ENCODE peak calls at places on chromosome 21, in five cellular contexts. A, E, W, N and L are unnamed samples.

GRCh38 chr21:45020629-45021427 is 53.6 kb upstream of the ADARB1 start:
- DNase-seq in A (no peak), E (no peak), W (no peak), N (no peak), L (no peak)

GRCh38 chr21:32102426-32102825 is 176.4 kb downstream of the MIS18A start:
- DNase-seq in A (no peak), E (no peak), W (no peak), N (no peak), L (no peak)

GRCh38 chr21:38810826-38811164 is 5.1 kb downstream of the ETS2 start:
- DNase-seq in A (no peak), E (no peak), W (no peak), N (no peak), L (no peak)

GRCh38 chr21:44376606-44377005 is 23.2 kb downstream of the TRPM2 start:
- DNase-seq in A (no peak), E (no peak), W (no peak), N (no peak), L (no peak)

GRCh38 chr21:27622636-27623035 is 655.7 kb upstream of the ADAMTS5 start:
- DNase-seq in A (no peak), E (no peak), W (no peak), N (no peak), L (no peak)

GRCh38 chr21:42312626-42313104 is 2.5 kb downstream of the TFF3 start:
- DNase-seq in A (no peak), E (no peak), W (no peak), N (no peak), L (no peak)

GRCh38 chr21:21001591-21002100 is 3.4 kb downstream of the NCAM2 start:
- DNase-seq in A (no peak), E (no peak), W (no peak), N (no peak), L (no peak)

GRCh38 chr21:44532165-44532564 is 7.8 kb downstream of the KRTAP10-1 start:
- DNase-seq in A (no peak), E (no peak), W (no peak), N (no peak), L (no peak)

GRCh38 chr21:26405735-26406361 is 167.2 kb downstream of the CYYR1 start:
- DNase-seq in A (peak; percentile 31), E (peak; percentile 48), W (peak; percentile 91), N (no peak), L (peak; percentile 35)

GRCh38 chr21:30408782-30409494 is 13.1 kb downstream of the KRTAP13-1 start:
- DNase-seq in A (peak; percentile 89), E (peak; percentile 67), W (peak; percentile 97), N (no peak), L (peak; percentile 72)

GRCh38 chr21:44399151-44399954 is 45.9 kb downstream of the TRPM2 start:
- DNase-seq in A (no peak), E (no peak), W (no peak), N (no peak), L (no peak)

GRCh38 chr21:38847556-38847955 is 41.8 kb downstream of the ETS2 start:
- DNase-seq in A (no peak), E (peak; percentile 71), W (no peak), N (no peak), L (peak; percentile 62)

GRCh38 chr21:45224189-45224938 is 63.3 kb downstream of the POFUT2 start:
- DNase-seq in A (no peak), E (no peak), W (no peak), N (peak; percentile 56), L (no peak)

GRCh38 chr21:36045993-36046392 is 14.3 kb downstream of the SETD4 start:
- DNase-seq in A (no peak), E (no peak), W (no peak), N (no peak), L (no peak)

GRCh38 chr21:28104346-28104745 is 888.3 kb downstream of the LTN1 start:
- DNase-seq in A (no peak), E (no peak), W (no peak), N (no peak), L (no peak)

GRCh38 chr21:42426876-42427480 is 23.3 kb downstream of the UBASH3A start:
- DNase-seq in A (no peak), E (no peak), W (no peak), N (no peak), L (no peak)

GRCh38 chr21:23936991-23937390 is 1670.3 kb downstream of the MRPL39 start:
- DNase-seq in A (no peak), E (no peak), W (no peak), N (no peak), L (no peak)

GRCh38 chr21:33189237-33189636 is 40.5 kb upstream of the IFNAR2 start:
- DNase-seq in A (no peak), E (no peak), W (peak; percentile 23), N (no peak), L (no peak)

GRCh38 chr21:26962516-26963305 is 4.2 kb downstream of the ADAMTS5 start:
- DNase-seq in A (no peak), E (peak; percentile 64), W (no peak), N (no peak), L (peak; percentile 35)

GRCh38 chr21:33940164-33940563 is 24.6 kb upstream of the ATP5PO start:
- DNase-seq in A (no peak), E (no peak), W (no peak), N (no peak), L (no peak)

GRCh38 chr21:44010429-44010828 is 1.7 kb upstream of the TRAPPC10 start:
- DNase-seq in A (peak; percentile 48), E (no peak), W (no peak), N (no peak), L (no peak)

GRCh38 chr21:38330671-38331070 is 73.9 kb downstream of the KCNJ15 start:
- DNase-seq in A (no peak), E (no peak), W (no peak), N (no peak), L (no peak)

GRCh38 chr21:43854773-43855633 is 10.0 kb upstream of the AGPAT3 start:
- DNase-seq in A (no peak), E (no peak), W (no peak), N (no peak), L (peak; percentile 28)

GRCh38 chr21:27631471-27631870 is 664.6 kb upstream of the ADAMTS5 start:
- DNase-seq in A (no peak), E (no peak), W (no peak), N (no peak), L (peak; percentile 42)

GRCh38 chr21:18023099-18023498 is 203.9 kb upstream of the C21orf91 start:
- DNase-seq in A (peak; percentile 47), E (no peak), W (no peak), N (no peak), L (no peak)

GRCh38 chr21:15015622-15016471 is 49.0 kb downstream of the NRIP1 start:
- DNase-seq in A (no peak), E (peak; percentile 53), W (no peak), N (no peak), L (no peak)

GRCh38 chr21:26715878-26716506 is 129.2 kb downstream of the ADAMTS1 start:
- DNase-seq in A (peak; percentile 74), E (peak; percentile 29), W (peak; percentile 80), N (peak; percentile 4), L (peak; percentile 73)

GRCh38 chr21:19368944-19369343 is 965.4 kb upstream of the TMPRSS15 start:
- DNase-seq in A (no peak), E (no peak), W (no peak), N (no peak), L (no peak)

GRCh38 chr21:43884012-43884860 is 19.2 kb downstream of the AGPAT3 start:
- DNase-seq in A (peak; percentile 65), E (no peak), W (peak; percentile 36), N (no peak), L (peak; percentile 62)